ENCODE peak calls at places on chromosome 18, in four cellular contexts. H, O, X and E are unnamed samples.

GRCh38 chr18:70414315-70414714 is 125.5 kb downstream of the SOCS6 start:
- DNase-seq in H (no peak), O (no peak), X (no peak), E (no peak)

GRCh38 chr18:24544141-24544498 is 83.7 kb downstream of the HRH4 start:
- DNase-seq in H (no peak), O (no peak), X (peak), E (no peak)

GRCh38 chr18:48819276-48819675 is 131.5 kb downstream of the SMAD7 start:
- DNase-seq in H (peak), O (peak), X (no peak), E (peak)

GRCh38 chr18:61651145-61651879 is 241.5 kb downstream of the RNF152 start:
- DNase-seq in H (no peak), O (no peak), X (peak), E (no peak)

GRCh38 chr18:24056506-24056905 is 42.0 kb downstream of the TTC39C start:
- DNase-seq in H (no peak), O (no peak), X (no peak), E (no peak)

GRCh38 chr18:57928466-57928865 is 115.6 kb upstream of the NEDD4L start:
- DNase-seq in H (no peak), O (no peak), X (no peak), E (no peak)

GRCh38 chr18:73918816-73919215 is 228.8 kb downstream of the FBXO15 start:
- DNase-seq in H (no peak), O (no peak), X (no peak), E (no peak)

GRCh38 chr18:33577688-33578370 is at the start of gene ASXL3:
- DNase-seq in H (peak), O (peak), X (peak), E (peak)